ENCODE peak calls at places on chromosomes 1 and 21, in five cellular contexts. One of them, this sample, is unnamed.

GRCh38 chr21:41360072-41360821 is 1.6 kb upstream of the MX2 start:
- DNase-seq in SK-N-SH: no peak
- DNase-seq in K562: no peak
- DNase-seq in HCT116: no peak
- DNase-seq in HepG2: peak
- DNase-seq in this sample: peak

GRCh38 chr1:200243042-200243437 is 166.8 kb downstream of the ZNF281 start:
- DNase-seq in SK-N-SH: no peak
- DNase-seq in K562: no peak
- DNase-seq in HCT116: no peak
- DNase-seq in HepG2: no peak
- DNase-seq in this sample: no peak

GRCh38 chr1:245255783-245256182 is 101.0 kb downstream of the KIF26B start:
- DNase-seq in SK-N-SH: no peak
- DNase-seq in K562: no peak
- DNase-seq in HCT116: no peak
- DNase-seq in HepG2: no peak
- DNase-seq in this sample: no peak

GRCh38 chr1:58829861-58830260 is 46.0 kb upstream of the JUN start:
- DNase-seq in SK-N-SH: no peak
- DNase-seq in K562: no peak
- DNase-seq in HCT116: no peak
- DNase-seq in HepG2: no peak
- DNase-seq in this sample: no peak

GRCh38 chr1:218510153-218510772 is 165.1 kb downstream of the TGFB2 start:
- DNase-seq in SK-N-SH: no peak
- DNase-seq in K562: no peak
- DNase-seq in HCT116: no peak
- DNase-seq in HepG2: no peak
- DNase-seq in this sample: no peak

GRCh38 chr1:84634536-84635205 is 55.6 kb downstream of the SSX2IP start:
- DNase-seq in SK-N-SH: no peak
- DNase-seq in K562: no peak
- DNase-seq in HCT116: no peak
- DNase-seq in HepG2: peak
- DNase-seq in this sample: no peak

GRCh38 chr1:1311107-1312104 is 3.0 kb downstream of the PUSL1 start:
- DNase-seq in SK-N-SH: no peak
- DNase-seq in K562: no peak
- DNase-seq in HCT116: no peak
- DNase-seq in HepG2: no peak
- DNase-seq in this sample: no peak

GRCh38 chr1:237411621-237412020 is 369.6 kb downstream of the RYR2 start:
- DNase-seq in SK-N-SH: no peak
- DNase-seq in K562: no peak
- DNase-seq in HCT116: no peak
- DNase-seq in HepG2: no peak
- DNase-seq in this sample: no peak

GRCh38 chr1:101485712-101486111 is 248.9 kb downstream of the S1PR1 start:
- DNase-seq in SK-N-SH: peak
- DNase-seq in K562: no peak
- DNase-seq in HCT116: no peak
- DNase-seq in HepG2: no peak
- DNase-seq in this sample: no peak

GRCh38 chr1:246117066-246117791 is 389.9 kb downstream of the SMYD3 start:
- DNase-seq in SK-N-SH: peak
- DNase-seq in K562: peak
- DNase-seq in HCT116: no peak
- DNase-seq in HepG2: peak
- DNase-seq in this sample: peak

GRCh38 chr1:71232166-71232763 is 151.4 kb upstream of the ZRANB2 start:
- DNase-seq in SK-N-SH: no peak
- DNase-seq in K562: no peak
- DNase-seq in HCT116: no peak
- DNase-seq in HepG2: no peak
- DNase-seq in this sample: no peak

GRCh38 chr1:220368352-220369265 is 96.4 kb upstream of the RAB3GAP2 start:
- DNase-seq in SK-N-SH: no peak
- DNase-seq in K562: no peak
- DNase-seq in HCT116: no peak
- DNase-seq in HepG2: no peak
- DNase-seq in this sample: peak

GRCh38 chr1:55194851-55195250 is 20.3 kb downstream of the USP24 start:
- DNase-seq in SK-N-SH: no peak
- DNase-seq in K562: no peak
- DNase-seq in HCT116: no peak
- DNase-seq in HepG2: no peak
- DNase-seq in this sample: no peak

GRCh38 chr1:99327357-99327756 is 63.1 kb downstream of the PLPPR4 start:
- DNase-seq in SK-N-SH: no peak
- DNase-seq in K562: no peak
- DNase-seq in HCT116: no peak
- DNase-seq in HepG2: no peak
- DNase-seq in this sample: peak

GRCh38 chr1:156481527-156481926 is 19.0 kb downstream of the MEF2D start:
- DNase-seq in SK-N-SH: no peak
- DNase-seq in K562: no peak
- DNase-seq in HCT116: no peak
- DNase-seq in HepG2: no peak
- DNase-seq in this sample: no peak

GRCh38 chr1:59625388-59625787 is 189.4 kb upstream of the HOOK1 start:
- DNase-seq in SK-N-SH: no peak
- DNase-seq in K562: no peak
- DNase-seq in HCT116: no peak
- DNase-seq in HepG2: no peak
- DNase-seq in this sample: no peak

GRCh38 chr1:8214501-8215173 is 103.3 kb upstream of the SLC45A1 start:
- DNase-seq in SK-N-SH: no peak
- DNase-seq in K562: no peak
- DNase-seq in HCT116: no peak
- DNase-seq in HepG2: no peak
- DNase-seq in this sample: no peak

GRCh38 chr1:240682166-240682565 is 70.2 kb upstream of the GREM2 start:
- DNase-seq in SK-N-SH: no peak
- DNase-seq in K562: no peak
- DNase-seq in HCT116: no peak
- DNase-seq in HepG2: no peak
- DNase-seq in this sample: no peak

GRCh38 chr1:227134686-227135314 is 183.5 kb downstream of the CDC42BPA start:
- DNase-seq in SK-N-SH: no peak
- DNase-seq in K562: peak
- DNase-seq in HCT116: no peak
- DNase-seq in HepG2: no peak
- DNase-seq in this sample: no peak

GRCh38 chr1:9758559-9759121 is 65.1 kb downstream of the CLSTN1 start:
- DNase-seq in SK-N-SH: no peak
- DNase-seq in K562: no peak
- DNase-seq in HCT116: no peak
- DNase-seq in HepG2: no peak
- DNase-seq in this sample: no peak

GRCh38 chr1:66760506-66760905 is 8.2 kb downstream of the DYNLT5 start:
- DNase-seq in SK-N-SH: no peak
- DNase-seq in K562: no peak
- DNase-seq in HCT116: no peak
- DNase-seq in HepG2: no peak
- DNase-seq in this sample: no peak

GRCh38 chr1:96234299-96234698 is 487.3 kb upstream of the PTBP2 start:
- DNase-seq in SK-N-SH: no peak
- DNase-seq in K562: no peak
- DNase-seq in HCT116: peak
- DNase-seq in HepG2: peak
- DNase-seq in this sample: no peak

GRCh38 chr1:2104621-2105427 is 54.6 kb downstream of the PRKCZ start:
- DNase-seq in SK-N-SH: peak
- DNase-seq in K562: peak
- DNase-seq in HCT116: no peak
- DNase-seq in HepG2: peak
- DNase-seq in this sample: peak

GRCh38 chr1:151946366-151946764 is 37.1 kb upstream of the THEM4 start:
- DNase-seq in SK-N-SH: no peak
- DNase-seq in K562: no peak
- DNase-seq in HCT116: no peak
- DNase-seq in HepG2: no peak
- DNase-seq in this sample: no peak

GRCh38 chr1:7717769-7718368 is 53.2 kb upstream of the VAMP3 start:
- DNase-seq in SK-N-SH: no peak
- DNase-seq in K562: no peak
- DNase-seq in HCT116: no peak
- DNase-seq in HepG2: peak
- DNase-seq in this sample: peak

GRCh38 chr1:99496067-99496466 is 149.8 kb upstream of the PALMD start:
- DNase-seq in SK-N-SH: no peak
- DNase-seq in K562: no peak
- DNase-seq in HCT116: no peak
- DNase-seq in HepG2: no peak
- DNase-seq in this sample: no peak

GRCh38 chr1:27342778-27343638 is 1.2 kb downstream of the SYTL1 start:
- DNase-seq in SK-N-SH: no peak
- DNase-seq in K562: peak
- DNase-seq in HCT116: no peak
- DNase-seq in HepG2: peak
- DNase-seq in this sample: peak

GRCh38 chr1:239810071-239810481 is 281.6 kb upstream of the FMN2 start:
- DNase-seq in SK-N-SH: no peak
- DNase-seq in K562: no peak
- DNase-seq in HCT116: no peak
- DNase-seq in HepG2: no peak
- DNase-seq in this sample: no peak

GRCh38 chr1:163844393-163844948 is 522.7 kb downstream of the NUF2 start:
- DNase-seq in SK-N-SH: no peak
- DNase-seq in K562: no peak
- DNase-seq in HCT116: no peak
- DNase-seq in HepG2: no peak
- DNase-seq in this sample: no peak
- TF ChIP-seq JUND in SK-N-SH: no peak
- TF ChIP-seq JUND in K562: no peak
- TF ChIP-seq JUND in HCT116: no peak
- TF ChIP-seq JUND in HepG2: no peak
- TF ChIP-seq JUND in this sample: no peak

GRCh38 chr1:28792644-28793121 is 19.3 kb upstream of the OPRD1 start:
- DNase-seq in SK-N-SH: no peak
- DNase-seq in K562: peak
- DNase-seq in HCT116: no peak
- DNase-seq in HepG2: no peak
- DNase-seq in this sample: no peak

GRCh38 chr1:28789412-28789811 is 22.6 kb upstream of the OPRD1 start:
- DNase-seq in SK-N-SH: no peak
- DNase-seq in K562: no peak
- DNase-seq in HCT116: no peak
- DNase-seq in HepG2: no peak
- DNase-seq in this sample: no peak

GRCh38 chr1:28789816-28790215 is 22.2 kb upstream of the OPRD1 start:
- DNase-seq in SK-N-SH: no peak
- DNase-seq in K562: no peak
- DNase-seq in HCT116: no peak
- DNase-seq in HepG2: no peak
- DNase-seq in this sample: no peak

DNA sequence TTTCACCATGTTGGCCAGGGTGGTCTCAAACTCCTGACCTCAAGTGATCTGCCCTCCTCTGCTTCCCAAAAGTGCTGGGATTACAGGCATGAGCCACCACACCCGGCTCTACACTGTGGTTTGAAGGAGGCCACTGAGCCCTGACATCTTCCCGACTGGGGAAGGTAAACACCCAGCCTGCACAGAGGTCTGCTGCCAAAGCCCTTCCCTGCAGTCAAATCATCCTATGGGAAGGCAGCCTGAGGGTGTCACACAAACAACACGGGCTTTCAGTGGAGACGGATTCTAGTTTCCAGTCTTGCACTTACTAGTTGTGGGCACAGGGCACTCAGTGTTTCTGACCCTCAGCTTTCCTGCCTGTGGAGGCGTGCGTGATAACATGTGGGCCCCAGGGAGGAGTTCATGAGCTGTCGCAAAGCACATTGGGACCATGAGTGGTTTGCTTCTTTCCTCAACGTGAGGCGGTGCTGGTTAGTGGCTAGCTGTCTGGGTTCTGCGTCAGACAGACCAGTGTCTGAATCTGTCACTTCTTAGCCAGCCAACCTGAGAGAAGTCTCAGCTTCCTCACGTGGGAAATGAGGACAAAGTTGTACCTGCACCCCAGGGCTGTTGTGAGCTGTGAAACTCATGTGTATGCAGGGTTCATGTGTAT is 21.5 kb upstream of the OPRD1 start:
- DNase-seq in SK-N-SH: no peak
- DNase-seq in K562: peak
- DNase-seq in HCT116: no peak
- DNase-seq in HepG2: peak
- DNase-seq in this sample: no peak
- TF ChIP-seq JUND in SK-N-SH: no peak
- TF ChIP-seq JUND in K562: no peak
- TF ChIP-seq JUND in HCT116: no peak
- TF ChIP-seq JUND in HepG2: no peak
- TF ChIP-seq JUND in this sample: no peak

GRCh38 chr1:160108888-160109662 is 6.5 kb upstream of the ATP1A2 start:
- DNase-seq in SK-N-SH: peak
- DNase-seq in K562: peak
- DNase-seq in HCT116: peak
- DNase-seq in HepG2: peak
- DNase-seq in this sample: peak
- TF ChIP-seq JUND in SK-N-SH: no peak
- TF ChIP-seq JUND in K562: peak
- TF ChIP-seq JUND in HCT116: no peak
- TF ChIP-seq JUND in HepG2: no peak
- TF ChIP-seq JUND in this sample: no peak

DNA sequence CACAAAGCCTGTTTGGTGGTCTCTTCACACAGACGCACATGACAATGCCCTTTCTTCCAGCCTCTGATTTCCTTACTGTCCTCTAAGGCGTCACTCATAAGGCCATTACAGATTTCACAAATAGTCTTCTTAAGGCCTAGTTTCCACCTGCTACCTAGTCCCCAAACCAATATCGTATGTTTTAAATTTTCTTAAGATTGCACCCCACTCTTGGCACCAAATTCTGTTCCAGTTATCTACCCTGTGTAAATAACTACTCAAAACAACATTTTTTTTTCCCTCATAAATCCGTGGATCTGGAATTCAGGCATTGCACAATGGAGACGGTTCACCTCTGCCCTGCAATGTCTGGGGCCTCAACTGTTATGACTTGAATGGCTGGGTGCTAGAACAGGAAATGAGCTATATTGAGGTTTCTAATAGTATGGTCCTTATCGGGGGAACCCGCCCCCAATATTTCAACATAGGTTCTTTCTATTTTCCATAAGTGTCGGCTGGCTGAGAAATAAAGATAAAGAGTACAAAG is 36.9 kb upstream of the SERTAD4 start:
- DNase-seq in SK-N-SH: no peak
- DNase-seq in K562: no peak
- DNase-seq in HCT116: no peak
- DNase-seq in HepG2: no peak
- DNase-seq in this sample: no peak
- TF ChIP-seq JUND in SK-N-SH: no peak
- TF ChIP-seq JUND in K562: no peak
- TF ChIP-seq JUND in HCT116: no peak
- TF ChIP-seq JUND in HepG2: no peak
- TF ChIP-seq JUND in this sample: no peak

GRCh38 chr1:115184951-115185331 is 95.6 kb upstream of the TSPAN2 start:
- DNase-seq in SK-N-SH: no peak
- DNase-seq in K562: no peak
- DNase-seq in HCT116: no peak
- DNase-seq in HepG2: no peak
- DNase-seq in this sample: no peak
- TF ChIP-seq JUND in SK-N-SH: no peak
- TF ChIP-seq JUND in K562: no peak
- TF ChIP-seq JUND in HCT116: no peak
- TF ChIP-seq JUND in HepG2: no peak
- TF ChIP-seq JUND in this sample: no peak

This sample was measured in T47D.